ENCODE peak calls at places on chromosome 2, in four cellular contexts. E, V, W and X are unnamed samples.

GRCh38 chr2:101812226-101812625 is 114.7 kb downstream of the MAP4K4 start:
- DNase-seq in E (no peak), V (no peak), W (no peak), X (no peak)

GRCh38 chr2:133247613-133248012 is 320.6 kb downstream of the NCKAP5 start:
- DNase-seq in E (no peak), V (no peak), W (no peak), X (no peak)

GRCh38 chr2:199431748-199432213 is 26.0 kb downstream of the SATB2 start:
- DNase-seq in E (peak), V (no peak), W (no peak), X (no peak)

GRCh38 chr2:18244840-18245239 is 315.6 kb downstream of the RDH14 start:
- DNase-seq in E (no peak), V (no peak), W (no peak), X (no peak)

GRCh38 chr2:38599706-38600105 is 3.0 kb downstream of the HNRNPLL start:
- DNase-seq in E (no peak), V (no peak), W (no peak), X (no peak)

GRCh38 chr2:217978536-217979150 is 24.2 kb downstream of the TNS1 start:
- DNase-seq in E (peak), V (peak), W (peak), X (no peak)

GRCh38 chr2:102449370-102449974 is 23.6 kb upstream of the SLC9A4 start:
- DNase-seq in E (peak), V (no peak), W (no peak), X (peak)

GRCh38 chr2:16053437-16054257 is 113.3 kb downstream of the MYCN start:
- DNase-seq in E (no peak), V (no peak), W (no peak), X (no peak)

GRCh38 chr2:146363731-146364130 is 1481.1 kb upstream of the ACVR2A start:
- DNase-seq in E (no peak), V (no peak), W (no peak), X (no peak)

GRCh38 chr2:199484927-199485326 is 27.2 kb upstream of the SATB2 start:
- DNase-seq in E (no peak), V (no peak), W (no peak), X (no peak)

GRCh38 chr2:189782221-189782671 is 1.9 kb downstream of the ORMDL1 start:
- DNase-seq in E (no peak), V (no peak), W (no peak), X (no peak)

GRCh38 chr2:150295544-150295943 is 191.9 kb downstream of the RND3 start:
- DNase-seq in E (no peak), V (no peak), W (no peak), X (no peak)

GRCh38 chr2:65604246-65604645 is 171.8 kb upstream of the SPRED2 start:
- DNase-seq in E (no peak), V (no peak), W (no peak), X (no peak)

GRCh38 chr2:110755494-110756078 is 23.2 kb downstream of the ACOXL start:
- DNase-seq in E (no peak), V (no peak), W (no peak), X (no peak)

GRCh38 chr2:28148566-28148965 is 244.1 kb upstream of the FOSL2 start:
- DNase-seq in E (no peak), V (no peak), W (no peak), X (no peak)

GRCh38 chr2:64243081-64244048 is 99.1 kb upstream of the PELI1 start:
- DNase-seq in E (no peak), V (no peak), W (no peak), X (no peak)

GRCh38 chr2:88582030-88582429 is 45.2 kb downstream of the EIF2AK3 start:
- DNase-seq in E (no peak), V (no peak), W (no peak), X (no peak)

GRCh38 chr2:19099181-19099580 is 259.2 kb downstream of the OSR1 start:
- DNase-seq in E (no peak), V (no peak), W (no peak), X (no peak)

GRCh38 chr2:61763605-61764034 is 90.2 kb downstream of the FAM161A start:
- DNase-seq in E (peak), V (peak), W (peak), X (peak)

GRCh38 chr2:212766921-212767320 is 228.3 kb upstream of the ERBB4 start:
- DNase-seq in E (no peak), V (no peak), W (no peak), X (no peak)

GRCh38 chr2:128874608-128875007 is 555.9 kb upstream of the HS6ST1 start:
- DNase-seq in E (no peak), V (no peak), W (no peak), X (no peak)

GRCh38 chr2:143246815-143247744 is 117.9 kb downstream of the ARHGAP15 start:
- DNase-seq in E (no peak), V (no peak), W (no peak), X (no peak)

GRCh38 chr2:171430516-171431410 is 3.0 kb downstream of the METTL8 start:
- DNase-seq in E (no peak), V (no peak), W (no peak), X (no peak)

GRCh38 chr2:70716131-70716766 is 51.8 kb downstream of the ADD2 start:
- DNase-seq in E (no peak), V (no peak), W (no peak), X (no peak)

GRCh38 chr2:106537047-106537446 is 49.9 kb downstream of the CD8B2 start:
- DNase-seq in E (no peak), V (no peak), W (no peak), X (no peak)

GRCh38 chr2:64941143-64941542 is 48.1 kb upstream of the SLC1A4 start:
- DNase-seq in E (no peak), V (no peak), W (no peak), X (no peak)

GRCh38 chr2:100779908-100780202 is 40.1 kb upstream of the NPAS2 start:
- DNase-seq in E (no peak), V (no peak), W (no peak), X (no peak)

GRCh38 chr2:23993736-23994269 is 16.1 kb upstream of the MFSD2B start:
- DNase-seq in E (no peak), V (no peak), W (no peak), X (no peak)

GRCh38 chr2:23992931-23993330 is 17.0 kb upstream of the MFSD2B start:
- DNase-seq in E (no peak), V (no peak), W (no peak), X (no peak)

GRCh38 chr2:23988371-23988770 is 21.5 kb upstream of the MFSD2B start:
- DNase-seq in E (no peak), V (no peak), W (no peak), X (no peak)
- TF ChIP-seq CTCF in E (peak), V (peak), W (peak), X (peak)

DNA sequence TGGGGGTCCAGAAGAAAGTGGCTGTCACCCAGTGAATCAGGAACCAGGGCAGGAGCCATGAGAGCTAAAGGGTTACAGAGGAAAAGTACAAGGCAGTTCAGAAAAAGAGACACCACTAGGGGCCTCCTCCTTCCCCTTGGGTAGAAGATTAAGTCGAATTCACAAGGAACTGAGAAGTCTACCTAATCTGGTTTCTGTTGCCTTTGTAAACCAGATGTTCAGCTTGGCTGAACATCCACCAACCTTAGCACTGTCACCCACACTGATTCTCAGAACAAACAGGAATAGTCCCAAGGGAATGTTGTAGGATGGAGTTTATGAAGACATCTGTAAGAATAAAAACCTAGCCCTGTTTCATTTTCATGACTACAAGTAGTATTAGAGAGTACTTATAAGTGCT is 90.4 kb upstream of the NOSTRIN start:
- DNase-seq in E (peak), V (no peak), W (no peak), X (peak)
- TF ChIP-seq CTCF in E (peak), V (no peak), W (no peak), X (peak)

GRCh38 chr2:155895016-155895415 is 437.5 kb downstream of the NR4A2 start:
- DNase-seq in E (no peak), V (no peak), W (no peak), X (no peak)
- TF ChIP-seq CTCF in E (no peak), V (no peak), W (no peak), X (no peak)

GRCh38 chr2:44620189-44620990 is 258.6 kb downstream of the CAMKMT start:
- DNase-seq in E (no peak), V (no peak), W (no peak), X (no peak)

GRCh38 chr2:44628297-44628696 is 266.6 kb downstream of the CAMKMT start:
- DNase-seq in E (no peak), V (no peak), W (no peak), X (no peak)

GRCh38 chr2:44618378-44619023 is 256.8 kb downstream of the CAMKMT start:
- DNase-seq in E (no peak), V (no peak), W (no peak), X (no peak)

DNA sequence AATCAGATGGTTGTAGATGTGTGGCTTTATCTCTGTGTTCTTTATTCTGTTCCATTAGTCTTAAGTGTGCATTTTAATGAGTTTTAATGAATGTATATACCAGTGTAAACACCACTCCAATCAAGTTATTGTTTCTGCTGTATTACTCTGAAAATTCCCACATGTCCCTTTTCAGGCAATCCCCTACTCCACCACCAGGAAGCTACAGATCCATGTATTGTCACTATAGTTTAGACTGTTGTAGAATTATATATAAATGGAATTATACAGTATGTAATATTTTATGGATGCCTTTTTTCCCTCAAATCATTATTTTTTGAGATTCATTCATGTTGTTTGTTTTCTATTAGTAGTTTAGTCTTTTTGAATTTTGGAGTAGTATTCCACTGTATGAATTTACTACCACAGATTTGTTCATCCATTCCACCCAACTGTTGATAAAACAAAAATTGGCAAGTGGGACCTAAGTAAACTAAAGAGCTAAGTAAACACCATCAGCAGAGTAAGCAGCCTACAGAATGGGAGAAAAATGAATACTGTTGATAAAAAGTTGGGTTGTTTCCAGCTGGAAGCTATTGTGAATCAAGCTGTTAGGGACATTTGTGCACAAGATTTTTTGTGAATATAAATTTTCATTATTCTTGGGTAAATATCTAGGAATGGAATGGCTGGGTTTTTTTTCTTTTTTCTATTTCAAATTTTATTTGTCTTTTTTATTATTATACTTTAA is 262.0 kb downstream of the CAMKMT start:
- DNase-seq in E (no peak), V (no peak), W (no peak), X (no peak)
- TF ChIP-seq CTCF in E (peak), V (no peak), W (no peak), X (no peak)

DNA sequence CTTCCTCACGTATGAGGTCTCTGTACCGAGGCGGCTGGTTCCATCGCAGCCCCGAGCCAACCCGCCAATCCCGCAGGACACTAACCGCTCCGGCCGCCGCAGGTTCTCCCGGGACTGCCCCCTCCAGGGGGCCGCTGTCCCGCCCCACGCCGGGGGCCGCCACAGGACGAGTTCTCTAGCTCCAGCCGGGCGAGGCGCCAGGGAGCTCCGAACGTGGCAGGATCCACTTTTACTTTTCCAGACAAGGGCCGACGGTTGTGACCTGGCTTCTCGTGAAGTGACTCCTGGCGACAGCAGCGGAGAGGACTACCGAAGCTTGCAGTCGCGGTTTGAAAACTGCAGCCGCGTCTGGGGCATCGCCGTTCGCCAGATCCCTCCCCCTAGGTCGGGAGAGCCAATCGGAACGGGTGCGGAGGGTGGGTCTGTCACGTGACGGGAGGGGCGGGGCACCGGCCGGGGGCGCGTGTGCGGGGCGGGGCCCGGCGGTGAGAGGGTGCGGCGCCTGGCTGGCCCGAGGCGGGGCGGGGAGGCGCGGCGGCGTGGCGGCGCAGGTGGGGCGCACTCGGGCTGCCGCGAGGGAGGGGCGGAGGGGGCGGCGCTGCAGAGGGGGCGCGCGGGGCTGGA is at the start of gene STK17B:
- DNase-seq in E (peak), V (peak), W (peak), X (peak)
- TF ChIP-seq CTCF in E (peak), V (no peak), W (peak), X (peak)